ENCODE peak calls at places on chromosomes 16 and 17, in ten cellular contexts. One of them, this sample, is unnamed.

GRCh38 chr16:8552487-8553221 is 37.7 kb downstream of the TMEM114 start:
- DNase-seq in ovary: no peak
- DNase-seq in esophagus muscularis mucosa: no peak
- DNase-seq in A549: no peak
- DNase-seq in tibial nerve: no peak
- DNase-seq in suprapubic skin: no peak
- DNase-seq in stomach: peak; percentile 14
- DNase-seq in GM12878: no peak
- DNase-seq in transverse colon: no peak
- DNase-seq in upper lobe of left lung: no peak
- DNase-seq in this sample: no peak

GRCh38 chr17:47099451-47099986 is 89.6 kb downstream of the CDC27 start:
- DNase-seq in ovary: no peak
- DNase-seq in esophagus muscularis mucosa: no peak
- DNase-seq in A549: no peak
- DNase-seq in tibial nerve: no peak
- DNase-seq in suprapubic skin: no peak
- DNase-seq in stomach: no peak
- DNase-seq in GM12878: no peak
- DNase-seq in transverse colon: peak; percentile 11
- DNase-seq in upper lobe of left lung: no peak
- DNase-seq in this sample: no peak

GRCh38 chr17:74417178-74418045 is 14.5 kb upstream of the GPRC5C start:
- DNase-seq in ovary: no peak
- DNase-seq in esophagus muscularis mucosa: no peak
- DNase-seq in A549: peak; percentile 90
- DNase-seq in tibial nerve: no peak
- DNase-seq in suprapubic skin: no peak
- DNase-seq in stomach: peak; percentile 43
- DNase-seq in GM12878: peak; percentile 56
- DNase-seq in transverse colon: peak; percentile 55
- DNase-seq in upper lobe of left lung: no peak
- DNase-seq in this sample: no peak

GRCh38 chr16:1696863-1697262 is 9.1 kb upstream of the MAPK8IP3 start:
- DNase-seq in ovary: no peak
- DNase-seq in esophagus muscularis mucosa: no peak
- DNase-seq in A549: peak; percentile 33
- DNase-seq in tibial nerve: no peak
- DNase-seq in suprapubic skin: no peak
- DNase-seq in stomach: no peak
- DNase-seq in GM12878: no peak
- DNase-seq in transverse colon: no peak
- DNase-seq in upper lobe of left lung: no peak
- DNase-seq in this sample: no peak

GRCh38 chr17:54795046-54795445 is 105.6 kb upstream of the TOM1L1 start:
- DNase-seq in ovary: no peak
- DNase-seq in esophagus muscularis mucosa: no peak
- DNase-seq in A549: no peak
- DNase-seq in tibial nerve: no peak
- DNase-seq in suprapubic skin: no peak
- DNase-seq in stomach: no peak
- DNase-seq in GM12878: no peak
- DNase-seq in transverse colon: no peak
- DNase-seq in upper lobe of left lung: no peak
- DNase-seq in this sample: no peak

GRCh38 chr16:88599092-88599733 is 29.0 kb downstream of the ZC3H18 start:
- DNase-seq in ovary: no peak
- DNase-seq in esophagus muscularis mucosa: peak; percentile 92
- DNase-seq in A549: no peak
- DNase-seq in tibial nerve: peak; percentile 54
- DNase-seq in suprapubic skin: no peak
- DNase-seq in stomach: peak; percentile 50
- DNase-seq in GM12878: no peak
- DNase-seq in transverse colon: peak; percentile 64
- DNase-seq in upper lobe of left lung: no peak
- DNase-seq in this sample: peak; percentile 88

GRCh38 chr16:85415196-85415988 is 197.7 kb upstream of the GSE1 start:
- DNase-seq in ovary: peak; percentile 8
- DNase-seq in esophagus muscularis mucosa: no peak
- DNase-seq in A549: no peak
- DNase-seq in tibial nerve: no peak
- DNase-seq in suprapubic skin: no peak
- DNase-seq in stomach: no peak
- DNase-seq in GM12878: no peak
- DNase-seq in transverse colon: peak; percentile 9
- DNase-seq in upper lobe of left lung: peak; percentile 70
- DNase-seq in this sample: peak; percentile 66

GRCh38 chr17:82344175-82344907 is 10.8 kb upstream of the SECTM1 start:
- DNase-seq in ovary: no peak
- DNase-seq in esophagus muscularis mucosa: no peak
- DNase-seq in A549: no peak
- DNase-seq in tibial nerve: no peak
- DNase-seq in suprapubic skin: no peak
- DNase-seq in stomach: no peak
- DNase-seq in GM12878: no peak
- DNase-seq in transverse colon: no peak
- DNase-seq in upper lobe of left lung: peak; percentile 65
- DNase-seq in this sample: no peak

GRCh38 chr17:34171245-34171818 is 83.8 kb upstream of the CCL2 start:
- DNase-seq in ovary: no peak
- DNase-seq in esophagus muscularis mucosa: no peak
- DNase-seq in A549: peak; percentile 68
- DNase-seq in tibial nerve: peak; percentile 52
- DNase-seq in suprapubic skin: no peak
- DNase-seq in stomach: peak; percentile 63
- DNase-seq in GM12878: no peak
- DNase-seq in transverse colon: peak; percentile 54
- DNase-seq in upper lobe of left lung: no peak
- DNase-seq in this sample: no peak

GRCh38 chr16:57194512-57194911 is 8.4 kb downstream of the RSPRY1 start:
- DNase-seq in ovary: no peak
- DNase-seq in esophagus muscularis mucosa: no peak
- DNase-seq in A549: peak; percentile 87
- DNase-seq in tibial nerve: no peak
- DNase-seq in suprapubic skin: no peak
- DNase-seq in stomach: no peak
- DNase-seq in GM12878: no peak
- DNase-seq in transverse colon: no peak
- DNase-seq in upper lobe of left lung: no peak
- DNase-seq in this sample: no peak

GRCh38 chr16:68629315-68629900 is 15.7 kb upstream of the CDH3 start:
- DNase-seq in ovary: no peak
- DNase-seq in esophagus muscularis mucosa: no peak
- DNase-seq in A549: no peak
- DNase-seq in tibial nerve: no peak
- DNase-seq in suprapubic skin: no peak
- DNase-seq in stomach: no peak
- DNase-seq in GM12878: no peak
- DNase-seq in transverse colon: no peak
- DNase-seq in upper lobe of left lung: no peak
- DNase-seq in this sample: no peak

GRCh38 chr16:89613954-89614459 is 565 bp downstream of the DPEP1 start:
- DNase-seq in ovary: no peak
- DNase-seq in esophagus muscularis mucosa: no peak
- DNase-seq in A549: no peak
- DNase-seq in tibial nerve: no peak
- DNase-seq in suprapubic skin: no peak
- DNase-seq in stomach: no peak
- DNase-seq in GM12878: no peak
- DNase-seq in transverse colon: no peak
- DNase-seq in upper lobe of left lung: peak; percentile 62
- DNase-seq in this sample: no peak

GRCh38 chr17:83101805-83102480 is 22.5 kb downstream of the METRNL start:
- DNase-seq in ovary: no peak
- DNase-seq in esophagus muscularis mucosa: no peak
- DNase-seq in A549: no peak
- DNase-seq in tibial nerve: no peak
- DNase-seq in suprapubic skin: no peak
- DNase-seq in stomach: peak; percentile 78
- DNase-seq in GM12878: no peak
- DNase-seq in transverse colon: peak; percentile 82
- DNase-seq in upper lobe of left lung: peak; percentile 84
- DNase-seq in this sample: no peak

GRCh38 chr16:74309789-74310781 is 13.5 kb downstream of the PSMD7 start:
- DNase-seq in ovary: no peak
- DNase-seq in esophagus muscularis mucosa: no peak
- DNase-seq in A549: peak; percentile 65
- DNase-seq in tibial nerve: no peak
- DNase-seq in suprapubic skin: peak; percentile 34
- DNase-seq in stomach: no peak
- DNase-seq in GM12878: no peak
- DNase-seq in transverse colon: no peak
- DNase-seq in upper lobe of left lung: no peak
- DNase-seq in this sample: no peak

GRCh38 chr16:84438971-84439696 is 65.3 kb downstream of the MEAK7 start:
- DNase-seq in ovary: no peak
- DNase-seq in esophagus muscularis mucosa: no peak
- DNase-seq in A549: no peak
- DNase-seq in tibial nerve: no peak
- DNase-seq in suprapubic skin: no peak
- DNase-seq in stomach: no peak
- DNase-seq in GM12878: no peak
- DNase-seq in transverse colon: no peak
- DNase-seq in upper lobe of left lung: no peak
- DNase-seq in this sample: no peak

DNA sequence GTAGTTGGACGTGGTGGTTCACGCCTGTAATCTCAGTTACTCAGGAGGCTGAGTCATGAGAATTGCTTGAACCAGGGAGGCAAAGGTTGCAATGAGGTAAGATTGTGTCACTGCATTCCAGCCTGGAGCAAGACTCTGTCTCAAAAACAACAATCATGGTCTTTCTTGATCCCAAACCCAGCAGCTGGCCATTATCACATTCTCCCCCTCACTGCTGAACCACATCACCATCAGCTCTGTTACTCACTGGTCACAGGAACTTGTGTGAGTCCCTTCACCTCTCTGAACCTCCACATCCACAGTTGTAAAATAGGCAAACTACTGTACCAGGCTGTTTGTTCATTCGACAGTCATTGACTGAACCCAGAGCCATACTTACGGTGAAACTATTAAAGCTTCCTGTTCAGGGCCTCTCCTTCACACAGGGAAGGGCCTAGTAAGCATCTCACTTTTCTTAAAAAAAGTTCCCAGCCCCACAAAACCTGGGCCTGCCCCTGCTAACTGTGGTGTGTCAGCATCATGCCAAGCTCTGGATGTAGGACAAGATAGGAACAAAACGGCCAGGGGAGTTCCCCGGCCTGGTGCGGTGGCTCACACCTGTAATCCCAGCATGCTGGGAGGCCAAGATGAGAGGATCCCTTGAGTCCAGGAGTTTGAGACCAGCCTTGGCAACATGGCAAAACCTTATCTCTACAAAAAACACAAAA is 104.7 kb downstream of the COPRS start:
- DNase-seq in ovary: no peak
- DNase-seq in esophagus muscularis mucosa: no peak
- DNase-seq in A549: peak; percentile 41
- DNase-seq in tibial nerve: no peak
- DNase-seq in suprapubic skin: no peak
- DNase-seq in stomach: no peak
- DNase-seq in GM12878: no peak
- DNase-seq in transverse colon: no peak
- DNase-seq in upper lobe of left lung: peak; percentile 8
- DNase-seq in this sample: no peak
- TF ChIP-seq EP300 in ovary: no peak
- TF ChIP-seq EP300 in esophagus muscularis mucosa: no peak
- TF ChIP-seq EP300 in A549: no peak
- TF ChIP-seq EP300 in tibial nerve: no peak
- TF ChIP-seq EP300 in suprapubic skin: no peak
- TF ChIP-seq EP300 in stomach: no peak
- TF ChIP-seq EP300 in GM12878: no peak
- TF ChIP-seq EP300 in transverse colon: no peak
- TF ChIP-seq EP300 in upper lobe of left lung: no peak
- TF ChIP-seq EP300 in this sample: no peak

DNA sequence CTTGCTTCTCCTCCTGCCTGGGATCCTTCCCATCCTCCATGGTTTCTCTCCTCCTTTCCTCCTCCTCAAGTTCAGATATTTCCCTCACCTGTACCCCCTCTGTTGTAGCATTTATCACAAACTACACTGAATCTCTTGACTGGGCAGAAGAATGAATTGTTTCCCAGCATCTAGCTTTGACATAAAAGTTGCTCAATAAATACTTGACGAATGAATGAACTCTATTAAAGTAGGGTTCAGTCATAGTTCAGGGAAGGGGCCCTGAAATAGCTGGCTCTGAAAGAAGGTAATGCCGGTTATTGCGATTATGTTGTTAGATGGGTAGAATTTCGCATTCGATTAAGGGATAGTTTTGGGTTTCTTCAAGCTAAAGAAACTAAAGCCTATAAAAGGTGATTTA is 1.2 kb upstream of the CPD start:
- DNase-seq in ovary: no peak
- DNase-seq in esophagus muscularis mucosa: no peak
- DNase-seq in A549: no peak
- DNase-seq in tibial nerve: no peak
- DNase-seq in suprapubic skin: no peak
- DNase-seq in stomach: no peak
- DNase-seq in GM12878: no peak
- DNase-seq in transverse colon: no peak
- DNase-seq in upper lobe of left lung: no peak
- DNase-seq in this sample: no peak
- TF ChIP-seq CTCF in ovary: no peak
- TF ChIP-seq CTCF in esophagus muscularis mucosa: no peak
- TF ChIP-seq CTCF in A549: no peak
- TF ChIP-seq CTCF in tibial nerve: no peak
- TF ChIP-seq CTCF in suprapubic skin: no peak
- TF ChIP-seq CTCF in stomach: no peak
- TF ChIP-seq CTCF in GM12878: no peak
- TF ChIP-seq CTCF in transverse colon: no peak
- TF ChIP-seq CTCF in upper lobe of left lung: no peak
- TF ChIP-seq CTCF in this sample: no peak

DNA sequence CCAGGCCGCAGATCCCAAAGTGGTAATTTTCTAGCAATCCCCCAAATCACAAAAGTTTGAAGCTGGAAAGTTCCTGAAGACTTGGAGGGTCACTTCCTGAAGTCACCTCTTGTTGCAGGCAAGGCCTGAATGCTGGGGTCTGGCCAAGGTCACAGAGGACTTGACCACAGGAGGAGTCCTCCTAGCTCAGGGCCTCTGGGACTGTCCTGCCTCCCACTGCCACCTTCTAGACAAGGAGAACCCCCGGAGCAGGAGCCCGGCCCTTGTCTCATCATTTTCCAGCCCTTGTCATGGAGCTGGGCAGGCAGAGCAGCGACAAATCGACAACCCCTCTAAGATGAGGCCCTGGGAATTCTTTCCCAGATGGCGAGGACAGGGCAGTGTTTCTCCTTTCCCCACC is 330 bp downstream of the CDH16 start:
- DNase-seq in ovary: no peak
- DNase-seq in esophagus muscularis mucosa: no peak
- DNase-seq in A549: no peak
- DNase-seq in tibial nerve: no peak
- DNase-seq in suprapubic skin: no peak
- DNase-seq in stomach: no peak
- DNase-seq in GM12878: no peak
- DNase-seq in transverse colon: no peak
- DNase-seq in upper lobe of left lung: no peak
- DNase-seq in this sample: no peak
- TF ChIP-seq POLR2A in ovary: no peak
- TF ChIP-seq POLR2A in esophagus muscularis mucosa: no peak
- TF ChIP-seq POLR2A in A549: no peak
- TF ChIP-seq POLR2A in tibial nerve: no peak
- TF ChIP-seq POLR2A in suprapubic skin: no peak
- TF ChIP-seq POLR2A in stomach: no peak
- TF ChIP-seq POLR2A in GM12878: no peak
- TF ChIP-seq POLR2A in transverse colon: no peak
- TF ChIP-seq POLR2A in upper lobe of left lung: no peak
- TF ChIP-seq POLR2A in this sample: no peak

GRCh38 chr17:79045001-79045729 is 21.2 kb downstream of the C1QTNF1 start:
- DNase-seq in ovary: no peak
- DNase-seq in esophagus muscularis mucosa: no peak
- DNase-seq in A549: no peak
- DNase-seq in tibial nerve: no peak
- DNase-seq in suprapubic skin: no peak
- DNase-seq in stomach: no peak
- DNase-seq in GM12878: no peak
- DNase-seq in transverse colon: no peak
- DNase-seq in upper lobe of left lung: no peak
- DNase-seq in this sample: peak; percentile 61
- TF ChIP-seq EP300 in ovary: no peak
- TF ChIP-seq EP300 in esophagus muscularis mucosa: no peak
- TF ChIP-seq EP300 in A549: no peak
- TF ChIP-seq EP300 in tibial nerve: no peak
- TF ChIP-seq EP300 in suprapubic skin: no peak
- TF ChIP-seq EP300 in stomach: no peak
- TF ChIP-seq EP300 in GM12878: no peak
- TF ChIP-seq EP300 in transverse colon: no peak
- TF ChIP-seq EP300 in upper lobe of left lung: no peak
- TF ChIP-seq EP300 in this sample: no peak